ENCODE peak calls at places on chromosomes 7 and 10, in seven cellular contexts. A, X, D, J, T, N and O are unnamed samples. For H3K36me3, the result is how much of the 10 kb centered on the place peaks cover.

GRCh38 chr10:74233281-74233680 is 82.3 kb downstream of the ADK start:
- DNase-seq in A (no peak), X (no peak), D (no peak), J (no peak), T (no peak), N (no peak), O (no peak)

GRCh38 chr10:22897371-22897770 is 30.5 kb upstream of the ARMC3 start:
- DNase-seq in A (no peak), X (no peak), D (no peak), J (no peak), T (no peak), N (no peak), O (no peak)

GRCh38 chr7:37916673-37917660 is at the start of gene SFRP4:
- DNase-seq in A (peak), X (peak), D (peak), J (peak), T (peak), N (peak), O (peak)

GRCh38 chr10:123972481-123973401 is 81.1 kb upstream of the CPXM2 start:
- DNase-seq in A (no peak), X (no peak), D (no peak), J (no peak), T (peak), N (no peak), O (no peak)

GRCh38 chr10:103528551-103528950 is 35.0 kb downstream of the NEURL1 start:
- DNase-seq in A (no peak), X (no peak), D (no peak), J (no peak), T (no peak), N (no peak), O (no peak)

GRCh38 chr10:52864459-52865106 is 92.0 kb upstream of the MBL2 start:
- DNase-seq in A (peak), X (peak), D (peak), J (peak), T (peak), N (no peak), O (no peak)

GRCh38 chr10:87761153-87761552 is 56.9 kb downstream of the ATAD1 start:
- DNase-seq in A (no peak), X (no peak), D (no peak), J (no peak), T (no peak), N (no peak), O (no peak)

GRCh38 chr10:22750131-22750530 is 35.8 kb upstream of the PIP4K2A start:
- DNase-seq in A (no peak), X (no peak), D (no peak), J (no peak), T (no peak), N (no peak), O (no peak)

GRCh38 chr10:26931223-26931622 is 70.5 kb upstream of the ABI1 start:
- DNase-seq in A (peak), X (no peak), D (peak), J (no peak), T (no peak), N (no peak), O (no peak)

GRCh38 chr10:35231646-35232045 is 104.7 kb upstream of the CCNY start:
- DNase-seq in A (no peak), X (no peak), D (no peak), J (no peak), T (no peak), N (no peak), O (no peak)

GRCh38 chr7:23357190-23358093 is 58.3 kb downstream of the MALSU1 start:
- DNase-seq in A (no peak), X (peak), D (no peak), J (no peak), T (no peak), N (peak), O (no peak)

GRCh38 chr7:5425507-5426225 is 2.0 kb upstream of the TNRC18 start:
- DNase-seq in A (peak), X (peak), D (peak), J (peak), T (peak), N (no peak), O (peak)

GRCh38 chr7:30285067-30285530 is 702 bp downstream of the ZNRF2 start:
- DNase-seq in A (peak), X (peak), D (peak), J (peak), T (peak), N (no peak), O (peak)

GRCh38 chr7:155758348-155758747 is 53.9 kb downstream of the SHH start:
- DNase-seq in A (no peak), X (no peak), D (no peak), J (no peak), T (peak), N (no peak), O (no peak)

GRCh38 chr7:27174077-27175004 is at the start of gene HOXA10:
- DNase-seq in A (peak), X (no peak), D (peak), J (peak), T (no peak), N (no peak), O (peak)

GRCh38 chr10:46220187-46220586 is 66.6 kb upstream of the ANTXRL start:
- DNase-seq in A (no peak), X (no peak), D (no peak), J (no peak), T (no peak), N (no peak), O (no peak)

GRCh38 chr10:46222364-46222935 is 64.3 kb upstream of the ANTXRL start:
- DNase-seq in A (no peak), X (peak), D (no peak), J (no peak), T (no peak), N (no peak), O (no peak)

GRCh38 chr10:46218921-46219320 is 67.9 kb upstream of the ANTXRL start:
- DNase-seq in A (no peak), X (no peak), D (no peak), J (no peak), T (no peak), N (no peak), O (no peak)

GRCh38 chr10:46223064-46223480 is 63.7 kb upstream of the ANTXRL start:
- DNase-seq in A (no peak), X (no peak), D (no peak), J (no peak), T (no peak), N (no peak), O (no peak)

DNA sequence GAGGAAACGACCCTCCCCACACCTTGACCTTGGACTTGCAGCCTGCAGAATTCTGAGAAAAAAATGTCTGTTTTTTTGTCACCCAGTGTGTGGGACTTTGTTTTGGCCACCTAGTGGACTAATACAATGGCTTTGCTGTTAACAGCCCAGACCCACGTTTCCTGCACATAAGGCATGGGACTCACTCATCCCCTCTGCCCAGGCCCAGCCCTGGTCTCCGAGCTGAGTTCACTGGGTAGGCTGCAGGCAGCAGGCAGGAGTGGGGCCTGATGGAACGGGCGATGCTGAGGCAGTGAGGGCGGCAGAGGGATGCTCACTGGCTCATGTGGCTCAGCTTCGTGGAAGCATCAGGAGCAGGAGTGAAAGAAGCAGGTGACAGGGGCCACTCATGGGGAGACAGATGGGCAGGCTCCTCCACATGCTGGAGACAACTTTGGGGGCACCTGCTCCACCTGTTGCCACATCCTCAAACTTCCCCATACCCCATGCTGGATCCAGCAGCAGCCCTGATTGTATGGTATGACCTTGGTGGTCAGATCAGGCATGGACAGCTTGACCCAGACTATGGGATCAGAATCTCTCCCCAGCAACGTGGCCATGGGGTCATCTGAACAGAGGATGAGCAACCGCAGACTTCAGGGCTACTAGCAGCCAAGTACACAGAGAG is 65.8 kb upstream of the ANTXRL start:
- DNase-seq in A (no peak), X (no peak), D (no peak), J (no peak), T (no peak), N (no peak), O (no peak)
- H3K36me3 ChIP-seq in A (under half), X (under half), D (under half), J (under half), T (under half), N (under half), O (under half)

GRCh38 chr7:2411815-2412586 is 8.6 kb downstream of the CHST12 start:
- DNase-seq in A (no peak), X (no peak), D (no peak), J (no peak), T (no peak), N (no peak), O (no peak)
- H3K36me3 ChIP-seq in A (under half), X (under half), D (under half), J (under half), T (under half), N (under half), O (under half)

GRCh38 chr10:12162927-12163326 is 32.8 kb downstream of the NUDT5 start:
- DNase-seq in A (no peak), X (no peak), D (no peak), J (no peak), T (no peak), N (no peak), O (no peak)

GRCh38 chr10:12164085-12164484 is 31.6 kb downstream of the NUDT5 start:
- DNase-seq in A (no peak), X (no peak), D (no peak), J (no peak), T (no peak), N (no peak), O (no peak)

GRCh38 chr10:12165992-12166775 is 29.5 kb downstream of the NUDT5 start:
- DNase-seq in A (no peak), X (no peak), D (no peak), J (no peak), T (no peak), N (no peak), O (no peak)

GRCh38 chr10:12160664-12161063 is 31.2 kb downstream of the SEC61A2 start:
- DNase-seq in A (no peak), X (no peak), D (no peak), J (no peak), T (no peak), N (no peak), O (no peak)

DNA sequence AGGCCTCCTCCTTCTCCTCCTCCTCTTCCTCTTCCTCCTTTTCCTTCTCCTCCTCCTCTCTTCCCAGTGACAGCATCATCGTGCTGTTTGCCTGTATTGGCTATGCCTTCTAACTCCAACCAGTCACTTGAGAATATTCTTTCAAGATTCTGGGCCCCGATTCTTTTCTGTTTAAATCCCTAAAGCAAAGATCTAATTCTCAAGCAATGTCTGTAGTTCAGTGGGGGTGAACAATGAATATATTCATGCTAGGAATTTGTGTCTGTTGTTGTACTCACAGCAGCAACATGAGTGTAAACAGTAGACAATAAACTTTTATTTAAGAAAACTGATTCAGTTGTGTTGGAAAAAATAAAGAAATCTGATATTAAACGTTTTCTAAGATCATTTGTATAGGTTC is 30.7 kb downstream of the NUDT5 start:
- DNase-seq in A (no peak), X (no peak), D (no peak), J (no peak), T (no peak), N (no peak), O (no peak)
- H3K36me3 ChIP-seq in A (under half), X (under half), D (half or more), J (half or more), T (under half), N (under half), O (half or more)

DNA sequence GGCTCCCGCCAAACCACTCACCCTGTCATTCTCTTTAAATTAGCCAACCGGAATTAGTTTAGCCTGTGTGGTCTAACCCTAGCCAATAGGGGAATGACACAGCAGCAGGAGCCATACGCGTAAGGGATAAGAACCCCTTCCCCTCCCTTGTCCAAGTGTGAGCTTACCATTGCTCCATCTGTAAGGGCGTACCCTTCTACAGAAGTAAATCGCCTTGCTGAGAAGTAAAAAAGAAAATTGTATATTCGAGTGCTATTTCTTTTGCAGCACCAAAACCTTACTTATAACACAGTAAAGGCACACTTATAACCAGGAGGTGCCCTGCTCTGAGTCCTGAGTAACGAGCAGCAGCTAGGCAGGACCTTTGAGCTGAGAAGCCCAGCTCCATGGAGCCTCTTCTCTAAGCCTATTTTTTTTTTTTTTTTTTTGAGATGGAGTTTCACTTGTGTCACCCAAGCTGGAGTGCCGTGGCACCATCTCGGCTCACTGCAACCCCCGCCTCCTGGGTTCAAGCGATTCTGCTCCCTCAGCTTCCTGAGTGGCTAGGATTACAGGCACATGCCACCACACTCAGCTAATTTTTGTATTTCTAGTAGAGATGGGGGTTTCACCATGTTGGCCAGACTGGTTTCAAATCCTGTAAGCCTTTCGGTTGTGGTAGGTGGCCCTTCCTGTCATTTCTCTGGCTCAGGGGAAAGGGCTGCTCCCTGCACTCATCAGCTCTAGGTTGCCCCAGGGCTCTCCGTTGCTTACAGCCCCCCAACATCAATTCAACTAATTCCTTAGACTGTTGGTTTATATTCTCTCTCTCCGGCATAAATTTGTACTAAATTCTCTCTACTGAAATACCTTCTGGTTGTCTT is 73.3 kb downstream of the NSUN6 start:
- DNase-seq in A (no peak), X (no peak), D (no peak), J (no peak), T (no peak), N (no peak), O (no peak)
- H3K36me3 ChIP-seq in A (under half), X (under half), D (half or more), J (under half), T (under half), N (under half), O (under half)

GRCh38 chr7:43609097-43609496 is 26.2 kb downstream of the STK17A start:
- DNase-seq in A (no peak), X (no peak), D (no peak), J (no peak), T (no peak), N (no peak), O (no peak)
- H3K36me3 ChIP-seq in A (under half), X (under half), D (under half), J (under half), T (under half), N (under half), O (under half)

DNA sequence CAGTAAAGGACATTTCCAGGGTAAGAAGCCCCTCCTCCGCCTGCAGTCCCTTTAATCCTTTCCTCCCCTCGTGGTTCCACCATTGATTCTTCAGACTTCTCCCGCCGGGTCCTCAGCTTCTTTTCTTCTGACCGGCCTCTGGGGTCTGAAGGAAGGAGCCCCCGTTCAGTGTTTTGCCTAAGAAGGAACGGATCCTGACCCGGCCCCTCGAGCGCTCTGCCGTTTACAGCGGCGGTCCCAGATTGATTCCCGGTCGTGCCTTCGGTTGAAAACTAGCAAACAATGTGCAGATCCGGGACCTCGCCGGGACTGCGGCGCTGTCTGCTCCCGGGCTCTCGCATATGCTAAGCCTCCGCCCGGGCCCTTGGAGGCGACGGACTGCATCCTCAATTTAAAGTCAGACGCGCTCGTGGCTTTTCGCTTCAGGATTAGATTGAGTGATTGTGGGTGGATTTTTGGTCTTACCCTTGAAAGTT is 504 bp downstream of the DBF4 start:
- DNase-seq in A (peak), X (peak), D (peak), J (peak), T (peak), N (no peak), O (peak)
- H3K36me3 ChIP-seq in A (under half), X (under half), D (under half), J (under half), T (under half), N (under half), O (under half)

GRCh38 chr10:70849582-70850016 is 33.9 kb downstream of the SGPL1 start:
- DNase-seq in A (no peak), X (peak), D (no peak), J (no peak), T (no peak), N (no peak), O (no peak)
- H3K36me3 ChIP-seq in A (under half), X (under half), D (under half), J (under half), T (under half), N (under half), O (under half)

DNA sequence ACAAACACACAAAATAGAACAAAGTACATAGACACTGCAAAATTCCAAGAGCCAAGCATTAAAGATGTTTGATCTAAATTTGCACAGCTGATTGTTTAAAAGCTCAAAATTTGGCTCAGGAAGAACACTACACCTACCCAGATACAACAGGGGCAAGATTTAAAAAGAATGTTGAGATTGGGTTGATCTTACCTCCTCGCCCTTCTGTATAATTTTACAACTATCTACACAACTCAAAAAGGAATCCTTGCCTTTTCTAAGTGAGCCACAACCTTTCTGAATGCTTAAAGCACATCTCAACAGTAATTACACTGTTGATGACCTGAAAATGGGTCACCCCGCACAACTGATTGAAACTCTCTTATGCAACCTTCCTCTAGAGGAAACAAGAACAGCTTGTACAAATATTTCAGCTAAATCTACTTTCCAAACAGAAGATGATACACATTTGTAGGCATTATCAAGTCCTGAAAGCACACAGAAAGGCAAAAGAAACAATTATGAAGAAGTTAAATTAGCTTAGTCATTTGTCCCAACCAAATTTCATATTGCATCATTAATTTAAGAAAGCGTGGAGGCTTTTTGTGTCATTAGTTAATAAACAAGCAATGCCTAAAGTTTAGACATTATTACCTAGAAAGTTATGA is 75.5 kb downstream of the UBE2H start:
- DNase-seq in A (no peak), X (no peak), D (no peak), J (peak), T (no peak), N (no peak), O (no peak)
- H3K36me3 ChIP-seq in A (under half), X (under half), D (under half), J (under half), T (under half), N (under half), O (under half)